ENCODE peak calls at places on chromosomes 1 and 21, in four cellular contexts. V, B, R and A are unnamed samples.

GRCh38 chr1:27388337-27389005 is 4.0 kb upstream of the GPR3 start:
- DNase-seq in V (no peak), B (peak; percentile 49), R (no peak), A (no peak)

GRCh38 chr1:192539450-192540132 is 36.0 kb upstream of the RGS1 start:
- DNase-seq in V (no peak), B (peak; percentile 98), R (peak; percentile 88), A (peak; percentile 95)

GRCh38 chr1:11568687-11569086 is 85.5 kb downstream of the FBXO2 start:
- DNase-seq in V (no peak), B (no peak), R (no peak), A (no peak)

GRCh38 chr1:51088474-51088873 is 13.6 kb upstream of the C1orf185 start:
- DNase-seq in V (no peak), B (peak; percentile 38), R (no peak), A (no peak)

GRCh38 chr1:176531896-176532892 is 69.2 kb downstream of the PAPPA2 start:
- DNase-seq in V (no peak), B (no peak), R (no peak), A (no peak)

GRCh38 chr21:46065215-46065992 is 32.5 kb upstream of the COL6A2 start:
- DNase-seq in V (peak; percentile 82), B (peak; percentile 70), R (no peak), A (no peak)

GRCh38 chr1:214603819-214604252 is 841 bp downstream of the CENPF start:
- DNase-seq in V (no peak), B (no peak), R (no peak), A (no peak)

GRCh38 chr1:51988254-51988653 is 2.2 kb downstream of the RAB3B start:
- DNase-seq in V (no peak), B (no peak), R (no peak), A (no peak)

GRCh38 chr1:101253976-101254660 is 17.3 kb downstream of the S1PR1 start:
- DNase-seq in V (no peak), B (peak; percentile 72), R (peak; percentile 55), A (peak; percentile 14)

GRCh38 chr1:246809473-246809872 is 85.3 kb downstream of the SCCPDH start:
- DNase-seq in V (no peak), B (no peak), R (no peak), A (no peak)

GRCh38 chr1:58446368-58446767 is 100.2 kb downstream of the OMA1 start:
- DNase-seq in V (no peak), B (no peak), R (no peak), A (no peak)

GRCh38 chr1:208272713-208273112 is 28.5 kb upstream of the PLXNA2 start:
- DNase-seq in V (no peak), B (no peak), R (no peak), A (no peak)

GRCh38 chr1:98487620-98488019 is 173.9 kb upstream of the SNX7 start:
- DNase-seq in V (no peak), B (no peak), R (no peak), A (no peak)

GRCh38 chr1:162736184-162736583 is 54.3 kb upstream of the HSD17B7 start:
- DNase-seq in V (no peak), B (no peak), R (no peak), A (no peak)

GRCh38 chr21:28699591-28700259 is 293.0 kb downstream of the LTN1 start:
- DNase-seq in V (no peak), B (no peak), R (no peak), A (no peak)

GRCh38 chr1:243982451-243983018 is 68.5 kb upstream of the ZBTB18 start:
- DNase-seq in V (no peak), B (peak; percentile 9), R (no peak), A (no peak)

GRCh38 chr1:55056632-55056992 is 17.3 kb downstream of the PCSK9 start:
- DNase-seq in V (no peak), B (no peak), R (no peak), A (no peak)

GRCh38 chr21:39109596-39110210 is 73.5 kb downstream of the PSMG1 start:
- DNase-seq in V (no peak), B (no peak), R (no peak), A (no peak)

GRCh38 chr1:155326659-155327058 is 6.0 kb downstream of the RUSC1 start:
- DNase-seq in V (peak; percentile 79), B (no peak), R (no peak), A (no peak)

GRCh38 chr1:4752059-4752458 is 97.7 kb downstream of the AJAP1 start:
- DNase-seq in V (no peak), B (no peak), R (no peak), A (no peak)

GRCh38 chr1:25196830-25197229 is 35.5 kb downstream of the SYF2 start:
- DNase-seq in V (no peak), B (no peak), R (no peak), A (no peak)

GRCh38 chr1:103859721-103860120 is 110.0 kb downstream of the AMY1C start:
- DNase-seq in V (no peak), B (no peak), R (no peak), A (no peak)

GRCh38 chr21:41866274-41866809 is 12.8 kb downstream of the PRDM15 start:
- DNase-seq in V (no peak), B (no peak), R (no peak), A (no peak)

GRCh38 chr1:22217811-22218460 is 75.0 kb upstream of the WNT4 start:
- DNase-seq in V (peak; percentile 48), B (no peak), R (no peak), A (no peak)

GRCh38 chr1:31614538-31615005 is 2.9 kb upstream of the HCRTR1 start:
- DNase-seq in V (no peak), B (no peak), R (no peak), A (no peak)

GRCh38 chr1:226486163-226486562 is 62.4 kb upstream of the STUM start:
- DNase-seq in V (no peak), B (no peak), R (no peak), A (no peak)

GRCh38 chr1:229119161-229119560 is 151.8 kb upstream of the RAB4A start:
- DNase-seq in V (peak; percentile 84), B (no peak), R (no peak), A (no peak)

GRCh38 chr1:229119876-229120275 is 151.0 kb upstream of the RAB4A start:
- DNase-seq in V (no peak), B (no peak), R (no peak), A (no peak)

GRCh38 chr1:229124471-229125198 is 146.3 kb upstream of the RAB4A start:
- DNase-seq in V (no peak), B (no peak), R (no peak), A (no peak)

GRCh38 chr1:229122606-229123005 is 148.3 kb upstream of the RAB4A start:
- DNase-seq in V (no peak), B (no peak), R (no peak), A (no peak)

GRCh38 chr1:229121845-229122436 is 149.0 kb upstream of the RAB4A start:
- DNase-seq in V (no peak), B (no peak), R (no peak), A (no peak)
- TF ChIP-seq CTCF in V (no peak), B (no peak), R (no peak), A (no peak)

DNA sequence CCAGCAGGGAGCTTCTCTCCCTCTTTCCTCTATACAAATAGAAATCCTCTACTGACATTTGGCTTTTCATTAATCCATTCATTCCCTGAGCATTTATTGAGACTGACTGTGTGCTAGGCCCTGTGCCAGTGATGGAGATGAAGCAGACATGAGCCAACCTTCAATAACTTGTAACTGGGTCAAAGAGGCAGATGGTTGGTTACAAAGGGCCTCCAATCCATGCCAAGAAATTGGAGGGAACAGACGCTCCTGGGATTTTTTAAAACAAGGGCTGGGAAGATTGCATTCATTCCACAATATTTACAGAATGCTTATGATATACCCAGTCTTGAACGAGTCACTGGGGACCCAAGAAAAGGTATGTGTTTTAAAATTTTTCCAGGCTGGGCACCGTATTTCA is 6.2 kb downstream of the HPCAL4 start:
- DNase-seq in V (no peak), B (no peak), R (no peak), A (no peak)
- TF ChIP-seq CTCF in V (no peak), B (no peak), R (no peak), A (no peak)

GRCh38 chr21:15848632-15849031 is 118.8 kb downstream of the USP25 start:
- DNase-seq in V (no peak), B (peak; percentile 36), R (no peak), A (peak; percentile 14)
- TF ChIP-seq CTCF in V (no peak), B (no peak), R (no peak), A (no peak)

GRCh38 chr1:152398812-152399698 is 15.0 kb downstream of the CRNN start:
- DNase-seq in V (no peak), B (peak; percentile 14), R (no peak), A (no peak)

GRCh38 chr1:152394151-152394550 is 19.9 kb downstream of the CRNN start:
- DNase-seq in V (no peak), B (no peak), R (no peak), A (no peak)

GRCh38 chr1:152392909-152393308 is 21.2 kb downstream of the CRNN start:
- DNase-seq in V (no peak), B (no peak), R (no peak), A (no peak)

GRCh38 chr1:152397474-152397873 is 16.6 kb downstream of the CRNN start:
- DNase-seq in V (no peak), B (no peak), R (no peak), A (no peak)
- TF ChIP-seq CTCF in V (no peak), B (no peak), R (peak; percentile 10), A (no peak)

GRCh38 chr1:186605762-186606350 is 74.4 kb downstream of the PTGS2 start:
- DNase-seq in V (no peak), B (peak; percentile 89), R (peak; percentile 25), A (no peak)
- TF ChIP-seq CTCF in V (peak; percentile 61), B (peak; percentile 88), R (peak; percentile 95), A (peak; percentile 80)

DNA sequence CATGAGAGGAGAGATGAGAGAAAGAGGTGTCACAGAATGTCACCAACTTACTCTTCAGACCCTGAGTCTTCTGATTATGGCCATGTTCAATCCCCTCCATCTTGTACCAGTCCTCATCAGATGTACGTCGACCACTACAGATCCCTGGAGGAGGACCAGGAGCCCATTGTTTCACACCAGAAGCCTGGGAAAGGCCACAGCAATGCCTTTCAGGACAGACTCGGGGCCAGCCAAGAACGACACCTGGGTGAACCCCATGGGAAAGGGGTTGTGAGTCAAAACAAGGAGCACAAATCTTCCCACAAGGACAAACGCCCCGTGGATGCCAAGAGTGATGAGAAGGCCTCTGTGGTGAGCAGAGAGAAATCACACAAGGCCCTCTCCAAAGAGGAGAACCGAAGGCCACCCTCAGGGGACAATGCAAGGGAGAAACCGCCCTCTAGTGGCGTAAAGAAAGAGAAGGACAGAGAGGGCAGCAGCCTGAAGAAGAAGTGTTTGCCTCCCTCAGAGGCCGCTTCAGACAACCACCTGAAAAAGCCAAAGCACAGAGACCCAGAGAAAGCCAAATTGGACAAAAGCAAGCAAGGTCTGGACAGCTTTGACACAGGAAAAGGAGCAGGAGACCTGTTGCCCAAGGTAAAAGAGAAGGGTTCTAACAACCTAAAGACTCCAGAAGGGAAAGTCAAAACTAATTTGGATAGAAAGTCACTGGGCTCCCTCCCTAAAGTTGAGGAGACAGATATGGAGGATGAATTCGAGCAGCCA is 8.0 kb downstream of the ELOA start:
- DNase-seq in V (no peak), B (peak; percentile 71), R (no peak), A (no peak)
- TF ChIP-seq CTCF in V (peak; percentile 54), B (peak; percentile 82), R (peak; percentile 74), A (peak; percentile 66)